ENCODE peak calls at places on chromosome 10, in five cellular contexts. One of them, this sample, is unnamed.

GRCh38 chr10:87915989-87916388 is 52.6 kb downstream of the PTEN start:
- DNase-seq in esophagus muscularis mucosa: no peak
- DNase-seq in bronchial epithelial cell: peak
- DNase-seq in hepatocyte: no peak
- DNase-seq in BJ: no peak
- DNase-seq in this sample: peak

GRCh38 chr10:4586756-4587155 is 239.3 kb upstream of the AKR1E2 start:
- DNase-seq in esophagus muscularis mucosa: no peak
- DNase-seq in bronchial epithelial cell: no peak
- DNase-seq in hepatocyte: peak
- DNase-seq in BJ: peak
- DNase-seq in this sample: peak

GRCh38 chr10:93068411-93069244 is 5.1 kb upstream of the CYP26A1 start:
- DNase-seq in esophagus muscularis mucosa: peak
- DNase-seq in bronchial epithelial cell: no peak
- DNase-seq in hepatocyte: no peak
- DNase-seq in BJ: no peak
- DNase-seq in this sample: no peak

GRCh38 chr10:84706431-84706830 is 378.0 kb downstream of the CCSER2 start:
- DNase-seq in esophagus muscularis mucosa: peak
- DNase-seq in bronchial epithelial cell: peak
- DNase-seq in hepatocyte: no peak
- DNase-seq in BJ: no peak
- DNase-seq in this sample: no peak

GRCh38 chr10:25157650-25158049 is 17.2 kb upstream of the GPR158 start:
- DNase-seq in esophagus muscularis mucosa: no peak
- DNase-seq in bronchial epithelial cell: peak
- DNase-seq in hepatocyte: no peak
- DNase-seq in BJ: no peak
- DNase-seq in this sample: no peak

GRCh38 chr10:29411666-29412335 is 122.9 kb downstream of the LYZL1 start:
- DNase-seq in esophagus muscularis mucosa: no peak
- DNase-seq in bronchial epithelial cell: no peak
- DNase-seq in hepatocyte: no peak
- DNase-seq in BJ: no peak
- DNase-seq in this sample: no peak

GRCh38 chr10:83233691-83234090 is 905.6 kb upstream of the GHITM start:
- DNase-seq in esophagus muscularis mucosa: no peak
- DNase-seq in bronchial epithelial cell: no peak
- DNase-seq in hepatocyte: no peak
- DNase-seq in BJ: no peak
- DNase-seq in this sample: no peak

GRCh38 chr10:3909339-3909738 is 124.3 kb upstream of the KLF6 start:
- DNase-seq in esophagus muscularis mucosa: no peak
- DNase-seq in bronchial epithelial cell: no peak
- DNase-seq in hepatocyte: no peak
- DNase-seq in BJ: no peak
- DNase-seq in this sample: no peak

GRCh38 chr10:91576096-91576545 is 56.8 kb downstream of the PPP1R3C start:
- DNase-seq in esophagus muscularis mucosa: no peak
- DNase-seq in bronchial epithelial cell: peak
- DNase-seq in hepatocyte: no peak
- DNase-seq in BJ: no peak
- DNase-seq in this sample: no peak

GRCh38 chr10:14327535-14327934 is 3.2 kb downstream of the FRMD4A start:
- DNase-seq in esophagus muscularis mucosa: peak
- DNase-seq in bronchial epithelial cell: no peak
- DNase-seq in hepatocyte: no peak
- DNase-seq in BJ: no peak
- DNase-seq in this sample: no peak

GRCh38 chr10:132928261-132928660 is 14.1 kb downstream of the CFAP46 start:
- DNase-seq in esophagus muscularis mucosa: no peak
- DNase-seq in bronchial epithelial cell: no peak
- DNase-seq in hepatocyte: no peak
- DNase-seq in BJ: no peak
- DNase-seq in this sample: no peak

GRCh38 chr10:37566336-37566735 is 291.1 kb downstream of the ZNF248 start:
- DNase-seq in esophagus muscularis mucosa: no peak
- DNase-seq in bronchial epithelial cell: no peak
- DNase-seq in hepatocyte: no peak
- DNase-seq in BJ: no peak
- DNase-seq in this sample: no peak

GRCh38 chr10:67171970-67172369 is 246.1 kb downstream of the LRRTM3 start:
- DNase-seq in esophagus muscularis mucosa: no peak
- DNase-seq in bronchial epithelial cell: no peak
- DNase-seq in hepatocyte: no peak
- DNase-seq in BJ: no peak
- DNase-seq in this sample: no peak

DNA sequence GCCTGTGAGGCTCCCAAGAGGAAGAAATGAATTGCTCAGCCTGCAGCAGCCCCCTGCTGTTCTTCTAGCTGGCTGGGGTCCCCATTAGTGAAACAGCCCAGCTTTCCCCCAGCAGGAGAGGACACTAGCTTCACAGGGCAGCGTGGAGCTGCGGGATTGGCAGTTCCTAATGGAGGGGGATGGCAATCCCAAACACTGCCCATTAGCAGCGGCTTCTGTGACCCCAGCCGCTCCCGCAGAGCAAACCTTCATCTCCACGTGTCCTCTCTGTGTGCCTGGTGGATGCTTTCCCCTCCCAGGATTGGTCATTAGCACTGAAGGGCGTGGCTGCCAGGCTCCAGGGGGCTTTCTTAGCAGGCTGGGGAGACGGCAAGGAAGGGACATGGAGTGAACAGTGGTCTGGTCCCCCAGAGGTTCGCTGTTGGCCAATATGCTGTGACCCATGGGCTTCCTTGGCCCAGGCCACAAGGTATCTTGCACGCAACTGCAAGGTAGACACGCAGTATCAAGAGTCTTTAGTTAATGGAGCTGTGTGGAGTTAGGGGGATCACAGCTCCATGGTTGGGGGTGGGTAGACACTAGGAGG is 322.5 kb upstream of the ZMIZ1 start:
- DNase-seq in esophagus muscularis mucosa: no peak
- DNase-seq in bronchial epithelial cell: no peak
- DNase-seq in hepatocyte: no peak
- DNase-seq in BJ: no peak
- DNase-seq in this sample: no peak
- TF ChIP-seq CTCF in esophagus muscularis mucosa: no peak
- TF ChIP-seq CTCF in bronchial epithelial cell: no peak
- TF ChIP-seq CTCF in hepatocyte: no peak
- TF ChIP-seq CTCF in BJ: no peak
- TF ChIP-seq CTCF in this sample: no peak

GRCh38 chr10:81866753-81867152 is 8.2 kb upstream of the NRG3 start:
- DNase-seq in esophagus muscularis mucosa: no peak
- DNase-seq in bronchial epithelial cell: no peak
- DNase-seq in hepatocyte: peak
- DNase-seq in BJ: no peak
- DNase-seq in this sample: no peak
- H3K4me3 ChIP-seq in esophagus muscularis mucosa: no peak
- H3K4me3 ChIP-seq in bronchial epithelial cell: no peak
- H3K4me3 ChIP-seq in hepatocyte: no peak
- H3K4me3 ChIP-seq in BJ: no peak
- H3K4me3 ChIP-seq in this sample: no peak

GRCh38 chr10:120997313-120998102 is 146.3 kb downstream of the WDR11 start:
- DNase-seq in esophagus muscularis mucosa: no peak
- DNase-seq in bronchial epithelial cell: no peak
- DNase-seq in hepatocyte: no peak
- DNase-seq in BJ: no peak
- DNase-seq in this sample: no peak
- TF ChIP-seq CTCF in esophagus muscularis mucosa: no peak
- TF ChIP-seq CTCF in bronchial epithelial cell: no peak
- TF ChIP-seq CTCF in hepatocyte: no peak
- TF ChIP-seq CTCF in BJ: no peak
- TF ChIP-seq CTCF in this sample: no peak

DNA sequence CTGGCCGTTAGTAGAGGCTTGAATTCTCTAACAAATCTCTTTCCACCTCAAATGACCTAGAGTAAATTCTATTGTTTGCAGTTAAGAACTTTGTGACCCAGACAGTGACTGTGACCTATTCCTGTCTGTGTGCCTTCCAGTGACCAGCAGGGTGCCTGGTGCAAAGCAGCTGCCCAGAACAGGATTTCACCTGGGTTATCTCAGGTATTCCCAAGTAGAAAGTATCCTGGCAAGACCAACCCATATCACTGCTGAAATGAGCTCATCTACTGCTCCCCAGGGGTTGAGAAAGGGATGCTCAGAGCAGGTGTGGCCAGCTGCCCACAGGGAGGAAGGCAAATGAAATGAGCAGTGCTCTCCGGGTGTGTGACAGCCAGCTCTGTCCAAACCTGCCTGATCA is 2.1 kb upstream of the MSMB start:
- DNase-seq in esophagus muscularis mucosa: no peak
- DNase-seq in bronchial epithelial cell: no peak
- DNase-seq in hepatocyte: no peak
- DNase-seq in BJ: no peak
- DNase-seq in this sample: no peak
- H3K4me3 ChIP-seq in esophagus muscularis mucosa: no peak
- H3K4me3 ChIP-seq in bronchial epithelial cell: no peak
- H3K4me3 ChIP-seq in hepatocyte: no peak
- H3K4me3 ChIP-seq in BJ: no peak
- H3K4me3 ChIP-seq in this sample: no peak

DNA sequence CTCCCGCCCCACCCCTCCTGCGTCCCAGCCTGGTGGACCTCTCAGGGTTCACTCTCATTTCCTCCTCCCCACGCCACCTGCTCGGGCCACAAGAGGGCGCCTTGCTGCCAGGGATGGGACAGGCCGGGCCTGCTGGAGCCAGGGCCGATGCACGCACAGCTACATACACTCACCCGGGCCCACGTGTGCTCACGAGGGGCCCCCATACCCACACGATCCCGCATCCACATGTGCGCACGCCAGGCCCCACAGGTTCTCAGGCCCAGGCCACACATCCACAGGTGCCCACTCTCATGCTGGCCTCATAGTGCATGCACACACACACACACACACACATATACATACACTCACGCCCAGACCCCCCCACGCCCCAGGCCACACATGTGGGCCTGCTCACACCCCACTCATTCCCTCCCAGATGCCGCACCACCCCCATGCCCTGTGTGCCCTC is 68.6 kb downstream of the LHPP start:
- DNase-seq in esophagus muscularis mucosa: peak
- DNase-seq in bronchial epithelial cell: peak
- DNase-seq in hepatocyte: peak
- DNase-seq in BJ: peak
- DNase-seq in this sample: peak
- TF ChIP-seq CTCF in esophagus muscularis mucosa: peak
- TF ChIP-seq CTCF in bronchial epithelial cell: peak
- TF ChIP-seq CTCF in hepatocyte: peak
- TF ChIP-seq CTCF in BJ: peak
- TF ChIP-seq CTCF in this sample: peak

GRCh38 chr10:131096031-131096430 is 215.5 kb downstream of the TCERG1L start:
- DNase-seq in esophagus muscularis mucosa: no peak
- DNase-seq in bronchial epithelial cell: no peak
- DNase-seq in hepatocyte: no peak
- DNase-seq in BJ: no peak
- DNase-seq in this sample: no peak

GRCh38 chr10:131093795-131094366 is 217.6 kb downstream of the TCERG1L start:
- DNase-seq in esophagus muscularis mucosa: no peak
- DNase-seq in bronchial epithelial cell: no peak
- DNase-seq in hepatocyte: no peak
- DNase-seq in BJ: no peak
- DNase-seq in this sample: no peak

GRCh38 chr10:131095109-131095580 is 216.4 kb downstream of the TCERG1L start:
- DNase-seq in esophagus muscularis mucosa: no peak
- DNase-seq in bronchial epithelial cell: no peak
- DNase-seq in hepatocyte: no peak
- DNase-seq in BJ: no peak
- DNase-seq in this sample: no peak

GRCh38 chr10:131093346-131093745 is 218.2 kb downstream of the TCERG1L start:
- DNase-seq in esophagus muscularis mucosa: no peak
- DNase-seq in bronchial epithelial cell: no peak
- DNase-seq in hepatocyte: no peak
- DNase-seq in BJ: no peak
- DNase-seq in this sample: no peak

DNA sequence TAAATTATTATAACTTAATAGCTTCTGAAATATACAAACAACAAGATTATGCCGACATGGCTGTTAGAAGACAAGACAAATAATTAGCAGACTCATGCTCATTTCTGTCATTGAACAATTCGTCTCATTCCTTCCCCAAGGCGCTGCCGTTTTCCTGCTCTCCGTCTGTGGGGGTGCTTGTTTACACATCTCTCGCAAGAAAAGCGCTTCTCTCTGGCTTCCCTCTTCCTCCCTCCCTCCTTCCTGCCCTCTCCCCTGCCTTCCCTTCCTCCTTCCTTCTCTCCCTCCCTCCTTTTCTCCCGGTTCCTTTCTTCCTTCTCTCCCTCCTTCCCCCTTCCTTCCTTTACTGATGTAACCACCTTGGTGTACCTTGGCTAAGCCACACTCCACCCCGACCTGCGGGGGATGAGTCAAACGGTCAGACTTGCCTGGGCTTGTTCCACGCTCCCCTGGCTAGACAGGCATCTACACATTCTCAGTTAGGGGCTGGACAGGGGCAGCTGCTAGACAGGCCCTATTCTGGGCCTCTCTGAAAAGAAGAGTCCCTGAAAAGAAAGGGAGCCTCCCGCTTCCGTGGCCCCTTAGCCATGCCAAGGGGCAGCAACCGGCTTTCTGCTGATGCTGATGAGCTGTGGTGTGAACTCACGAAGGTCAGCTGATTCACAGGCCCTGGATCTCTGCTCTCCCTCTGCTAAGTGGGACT is 217.0 kb downstream of the TCERG1L start:
- DNase-seq in esophagus muscularis mucosa: no peak
- DNase-seq in bronchial epithelial cell: peak
- DNase-seq in hepatocyte: peak
- DNase-seq in BJ: no peak
- DNase-seq in this sample: no peak
- H3K4me3 ChIP-seq in esophagus muscularis mucosa: no peak
- H3K4me3 ChIP-seq in bronchial epithelial cell: no peak
- H3K4me3 ChIP-seq in hepatocyte: no peak
- H3K4me3 ChIP-seq in BJ: no peak
- H3K4me3 ChIP-seq in this sample: no peak

GRCh38 chr10:116669832-116670644 is 49.3 kb downstream of the PNLIPRP2 start:
- DNase-seq in esophagus muscularis mucosa: no peak
- DNase-seq in bronchial epithelial cell: peak
- DNase-seq in hepatocyte: peak
- DNase-seq in BJ: no peak
- DNase-seq in this sample: no peak
- TF ChIP-seq CTCF in esophagus muscularis mucosa: no peak
- TF ChIP-seq CTCF in bronchial epithelial cell: no peak
- TF ChIP-seq CTCF in hepatocyte: no peak
- TF ChIP-seq CTCF in BJ: no peak
- TF ChIP-seq CTCF in this sample: no peak

This sample was measured in retinal pigment epithelial cell.